ENCODE peak calls at places on chromosomes 6 and 20, in four cellular contexts. L is hepatocyte, Y is pancreas, S is breast epithelium. A is an unnamed sample.
A peak's percentile ranks its signal among the peaks of the same experiment; 100 is the strongest.

GRCh38 chr20:63978319-63979220 is 872 bp downstream of the SAMD10 start:
- DNase-seq in L (peak; percentile 90), Y (peak; percentile 96), S (peak; percentile 81), A (peak; percentile 78)

GRCh38 chr20:43868091-43868490 is 46.6 kb upstream of the TOX2 start:
- DNase-seq in L (no peak), Y (no peak), S (no peak), A (no peak)

GRCh38 chr20:32811886-32812285 is 7.9 kb upstream of the MAPRE1 start:
- DNase-seq in L (no peak), Y (no peak), S (no peak), A (no peak)

GRCh38 chr6:89597988-89598387 is 40.6 kb downstream of the LYRM2 start:
- DNase-seq in L (peak; percentile 76), Y (no peak), S (no peak), A (no peak)

GRCh38 chr6:122749451-122750050 is 30.0 kb upstream of the FABP7 start:
- DNase-seq in L (no peak), Y (no peak), S (no peak), A (no peak)

GRCh38 chr6:18405477-18406293 is 18.5 kb downstream of the RNF144B start:
- DNase-seq in L (peak; percentile 52), Y (no peak), S (no peak), A (no peak)

GRCh38 chr6:113447088-113447831 is 409.9 kb upstream of the MARCKS start:
- DNase-seq in L (peak; percentile 51), Y (no peak), S (no peak), A (no peak)

GRCh38 chr6:73285674-73286283 is 22.8 kb upstream of the KHDC1 start:
- DNase-seq in L (peak; percentile 57), Y (no peak), S (no peak), A (no peak)

GRCh38 chr6:83867527-83868161 is 8.2 kb downstream of the CYB5R4 start:
- DNase-seq in L (peak; percentile 41), Y (no peak), S (no peak), A (no peak)

GRCh38 chr6:10460096-10460495 is 45.2 kb upstream of the TFAP2A start:
- DNase-seq in L (no peak), Y (no peak), S (no peak), A (no peak)

GRCh38 chr6:95280690-95281273 is 296.6 kb upstream of the MANEA start:
- DNase-seq in L (peak; percentile 69), Y (no peak), S (no peak), A (no peak)

GRCh38 chr20:2983508-2983907 is 59.9 kb upstream of the GNRH2 start:
- DNase-seq in L (no peak), Y (no peak), S (no peak), A (no peak)

GRCh38 chr6:72552938-72553337 is 68.9 kb upstream of the KCNQ5 start:
- DNase-seq in L (no peak), Y (no peak), S (no peak), A (no peak)

GRCh38 chr20:24194133-24194532 is 205.6 kb upstream of the GGTLC1 start:
- DNase-seq in L (peak; percentile 47), Y (no peak), S (no peak), A (no peak)

GRCh38 chr20:60222497-60222896 is 264.3 kb downstream of the CDH26 start:
- DNase-seq in L (no peak), Y (no peak), S (no peak), A (no peak)

GRCh38 chr6:136729832-136730231 is 62.4 kb downstream of the MAP3K5 start:
- DNase-seq in L (no peak), Y (no peak), S (no peak), A (no peak)

GRCh38 chr20:51541189-51542032 is 1.1 kb downstream of the NFATC2 start:
- DNase-seq in L (peak; percentile 83), Y (peak; percentile 91), S (peak; percentile 61), A (peak; percentile 74)

GRCh38 chr6:76275746-76276145 is 203.3 kb upstream of the IMPG1 start:
- DNase-seq in L (no peak), Y (no peak), S (no peak), A (no peak)

GRCh38 chr6:97176468-97176867 is 106.5 kb downstream of the MMS22L start:
- DNase-seq in L (no peak), Y (no peak), S (no peak), A (no peak)

GRCh38 chr6:36765943-36766648 is 68.5 kb downstream of the RAB44 start:
- DNase-seq in L (peak; percentile 93), Y (peak; percentile 90), S (peak; percentile 77), A (peak; percentile 77)

GRCh38 chr6:7727150-7727950 is 1.5 kb downstream of the BMP6 start:
- DNase-seq in L (peak; percentile 33), Y (peak; percentile 66), S (no peak), A (no peak)

GRCh38 chr20:4470375-4470774 is 251.3 kb upstream of the PRND start:
- DNase-seq in L (peak; percentile 16), Y (no peak), S (no peak), A (no peak)

GRCh38 chr6:7825986-7826385 is 84.6 kb downstream of the TXNDC5 start:
- DNase-seq in L (no peak), Y (no peak), S (no peak), A (no peak)

GRCh38 chr20:21325296-21325695 is 22.2 kb downstream of the XRN2 start:
- DNase-seq in L (no peak), Y (no peak), S (no peak), A (no peak)

GRCh38 chr6:44738652-44739141 is 351.2 kb downstream of the CDC5L start:
- DNase-seq in L (peak; percentile 80), Y (no peak), S (no peak), A (no peak)

GRCh38 chr6:157107915-157108651 is 215.2 kb downstream of the TMEM242 start:
- DNase-seq in L (peak; percentile 59), Y (no peak), S (no peak), A (no peak)

GRCh38 chr6:6659600-6660327 is 71.2 kb downstream of the LY86 start:
- DNase-seq in L (no peak), Y (no peak), S (no peak), A (no peak)

GRCh38 chr6:128509709-128510108 is 10.7 kb downstream of the PTPRK start:
- DNase-seq in L (no peak), Y (no peak), S (no peak), A (no peak)

GRCh38 chr6:10412165-10412947 is 2.5 kb downstream of the TFAP2A start:
- DNase-seq in L (peak; percentile 81), Y (peak; percentile 69), S (peak; percentile 87), A (no peak)

GRCh38 chr6:34834789-34835518 is 43.1 kb downstream of the BLTP3A start:
- DNase-seq in L (no peak), Y (no peak), S (no peak), A (no peak)

GRCh38 chr6:156867121-156867520 is 89.9 kb downstream of the ARID1B start:
- DNase-seq in L (no peak), Y (no peak), S (no peak), A (no peak)

GRCh38 chr6:44489912-44490604 is 102.6 kb downstream of the CDC5L start:
- DNase-seq in L (peak; percentile 68), Y (no peak), S (no peak), A (no peak)

GRCh38 chr6:144064402-144064830 is 31.0 kb downstream of the SF3B5 start:
- DNase-seq in L (peak; percentile 57), Y (peak; percentile 76), S (no peak), A (peak; percentile 31)

GRCh38 chr20:59775221-59776055 is 158.0 kb downstream of the SYCP2 start:
- DNase-seq in L (no peak), Y (no peak), S (peak; percentile 24), A (no peak)

GRCh38 chr6:32609731-32610640 is 20.3 kb upstream of the HLA-DRB1 start:
- DNase-seq in L (peak; percentile 95), Y (no peak), S (no peak), A (no peak)

GRCh38 chr6:35432291-35432690 is 19.8 kb upstream of the FANCE start:
- DNase-seq in L (no peak), Y (no peak), S (no peak), A (no peak)

GRCh38 chr6:47934023-47934422 is 152.2 kb downstream of the OPN5 start:
- DNase-seq in L (no peak), Y (no peak), S (no peak), A (peak; percentile 21)

GRCh38 chr20:48691523-48691922 is 136.3 kb downstream of the PREX1 start:
- DNase-seq in L (no peak), Y (no peak), S (no peak), A (peak; percentile 31)

GRCh38 chr20:62353289-62354030 is 13.7 kb downstream of the LAMA5 start:
- DNase-seq in L (no peak), Y (peak; percentile 72), S (no peak), A (no peak)
- H3K4me1 ChIP-seq in L (peaks cover 60% of the 10 kb centered on the region), Y (peaks cover 13% of the 10 kb centered on the region), S (peaks cover 33% of the 10 kb centered on the region), A (peaks cover 70% of the 10 kb centered on the region)

GRCh38 chr6:3500262-3501001 is 43.6 kb upstream of the SLC22A23 start:
- DNase-seq in L (peak; percentile 30), Y (no peak), S (no peak), A (no peak)
- H3K4me3 ChIP-seq in L (no peak overlapping the region), Y (no peak overlapping the region), S (peak overlapping the region; percentile 10), A (no peak overlapping the region)

GRCh38 chr6:5205035-5205469 is 55.7 kb downstream of the LYRM4 start:
- DNase-seq in L (no peak), Y (no peak), S (no peak), A (peak; percentile 22)
- H3K4me1 ChIP-seq in L (peaks cover 20% of the 10 kb centered on the region), Y (peaks cover 15% of the 10 kb centered on the region), S (peaks cover 17% of the 10 kb centered on the region), A (peaks cover 84% of the 10 kb centered on the region)

GRCh38 chr20:45926731-45927070 is 7.8 kb upstream of the PCIF1 start:
- DNase-seq in L (no peak), Y (no peak), S (no peak), A (no peak)
- H3K4me3 ChIP-seq in L (no peak overlapping the region), Y (no peak overlapping the region), S (no peak overlapping the region), A (no peak overlapping the region)

A was measured in left ventricle myocardium inferior.